ENCODE peak calls at places on chromosomes 11 and 22, in ten cellular contexts. M is midbrain, K is amygdala, O is NCI-H524 treated with DMSO at 0.1 percent for 48 hours, U is HAP-1, S is KG1, Y is HuH-7, E is ELR, A is NCI-H146, J is NCI-H2081. N is an unnamed sample.

GRCh38 chr11:25377466-25377865 is 880.6 kb downstream of the LUZP2 start:
- DNase-seq in U (no peak), S (no peak), A (no peak), Y (no peak), O (no peak), E (no peak), J (no peak), M (no peak), K (no peak), N (no peak)

GRCh38 chr11:6703247-6704063 is 20.3 kb upstream of the MRPL17 start:
- DNase-seq in Y (peak), U (peak), S (peak), M (peak), E (peak), A (peak), J (peak), K (peak), O (no peak), N (peak)

GRCh38 chr11:62182147-62182869 is 7.7 kb upstream of the SCGB1D1 start:
- DNase-seq in Y (no peak), S (no peak), K (no peak), A (no peak), E (no peak), U (no peak), J (no peak), O (no peak), M (no peak), N (no peak)

GRCh38 chr22:19943665-19944026 is 2.0 kb upstream of the TXNRD2 start:
- DNase-seq in M (no peak), A (no peak), O (no peak), J (no peak), E (peak), S (no peak), K (no peak), U (no peak), Y (no peak), N (no peak)

GRCh38 chr11:78672850-78673641 is 98.4 kb upstream of the NARS2 start:
- DNase-seq in U (no peak), A (no peak), K (no peak), Y (no peak), S (no peak), E (no peak), O (no peak), J (no peak), M (no peak), N (no peak)

GRCh38 chr22:24156915-24157782 is 24.1 kb upstream of the SUSD2 start:
- DNase-seq in O (peak), S (peak), U (peak), J (peak), A (peak), Y (peak), M (peak), K (no peak), E (peak), N (peak)

GRCh38 chr11:76807206-76807875 is 24.2 kb downstream of the TSKU start:
- DNase-seq in O (no peak), M (peak), J (peak), A (peak), U (peak), K (peak), S (peak), E (peak), Y (peak), N (peak)

GRCh38 chr22:38419864-38420172 is 35.2 kb downstream of the KCNJ4 start:
- DNase-seq in J (no peak), Y (no peak), K (no peak), E (no peak), U (no peak), A (no peak), O (no peak), S (no peak), M (no peak), N (no peak)

GRCh38 chr22:45671783-45672563 is at the start of gene ATXN10:
- DNase-seq in E (peak), A (peak), Y (peak), J (peak), U (peak), O (peak), K (peak), S (peak), M (peak), N (peak)

GRCh38 chr11:35142481-35143207 is 3.7 kb downstream of the CD44 start:
- DNase-seq in J (no peak), U (no peak), Y (no peak), K (no peak), E (peak), A (no peak), M (no peak), O (no peak), S (no peak), N (no peak)

GRCh38 chr11:69636512-69636866 is 4.5 kb upstream of the CCND1 start:
- DNase-seq in A (peak), J (no peak), M (peak), Y (peak), U (peak), K (no peak), E (peak), O (peak), S (no peak), N (peak)

GRCh38 chr11:64566042-64566914 is 24.7 kb upstream of the SLC22A12 start:
- DNase-seq in K (no peak), S (no peak), U (peak), E (peak), M (peak), Y (peak), O (peak), J (no peak), A (peak), N (peak)

GRCh38 chr22:22810018-22810427 is 77.6 kb upstream of the IGLL5 start:
- DNase-seq in E (peak), K (no peak), A (peak), S (peak), M (peak), J (peak), U (no peak), Y (peak), O (no peak), N (peak)

GRCh38 chr11:116534270-116534975 is 238.4 kb downstream of the BUD13 start:
- DNase-seq in K (no peak), E (no peak), O (no peak), U (no peak), S (no peak), Y (no peak), J (no peak), A (no peak), M (no peak), N (no peak)

GRCh38 chr11:83449338-83449913 is 163.3 kb upstream of the CCDC90B start:
- DNase-seq in S (no peak), J (no peak), U (no peak), M (no peak), E (no peak), Y (no peak), A (no peak), O (no peak), K (no peak), N (no peak)

GRCh38 chr11:30583505-30584280 is 2.5 kb downstream of the MPPED2 start:
- DNase-seq in Y (peak), E (no peak), U (peak), K (no peak), A (no peak), O (no peak), J (no peak), M (no peak), S (no peak), N (no peak)

GRCh38 chr11:112719736-112720525 is 241.3 kb upstream of the NCAM1 start:
- DNase-seq in O (no peak), Y (no peak), K (no peak), M (no peak), S (no peak), U (no peak), E (no peak), A (no peak), J (no peak), N (no peak)

GRCh38 chr11:32385998-32386397 is 49.3 kb downstream of the WT1 start:
- DNase-seq in S (no peak), K (no peak), M (no peak), E (peak), O (no peak), Y (peak), J (no peak), A (no peak), U (peak), N (peak)

GRCh38 chr22:27857441-27857840 is 55.9 kb upstream of the MN1 start:
- DNase-seq in E (no peak), K (no peak), O (no peak), Y (no peak), M (no peak), A (no peak), J (no peak), U (no peak), S (no peak), N (no peak)

GRCh38 chr11:122656073-122656630 is 630 bp downstream of the UBASH3B start:
- DNase-seq in J (peak), M (peak), A (no peak), S (peak), E (peak), Y (peak), U (peak), O (no peak), K (no peak), N (peak)

GRCh38 chr11:117498791-117499190 is 171.1 kb downstream of the CEP164 start:
- DNase-seq in K (no peak), M (no peak), S (no peak), Y (no peak), J (no peak), U (no peak), E (no peak), A (peak), O (no peak), N (no peak)

GRCh38 chr11:36793542-36793926 is 195.5 kb upstream of the RAG2 start:
- DNase-seq in K (no peak), Y (peak), M (no peak), S (no peak), E (peak), U (no peak), O (no peak), J (no peak), A (no peak), N (no peak)

GRCh38 chr11:469684-470667 is 19.9 kb downstream of the PTDSS2 start:
- DNase-seq in J (no peak), M (peak), O (no peak), K (peak), A (no peak), E (peak), S (no peak), Y (peak), U (no peak), N (no peak)

GRCh38 chr11:1830500-1831223 is 4.1 kb upstream of the SYT8 start:
- DNase-seq in Y (peak), A (peak), J (no peak), M (no peak), E (no peak), S (no peak), K (no peak), U (no peak), O (no peak), N (no peak)

GRCh38 chr11:64659417-64660144 is 63.4 kb downstream of the NRXN2 start:
- DNase-seq in Y (no peak), E (peak), S (no peak), K (no peak), J (no peak), A (no peak), O (no peak), U (no peak), M (peak), N (peak)

GRCh38 chr11:73322111-73322985 is 14.3 kb downstream of the ARHGEF17 start:
- DNase-seq in M (no peak), S (peak), O (no peak), U (no peak), E (peak), K (no peak), J (no peak), A (no peak), Y (no peak), N (peak)

GRCh38 chr11:65779669-65779918 is 1.2 kb downstream of the AP5B1 start:
- DNase-seq in A (no peak), E (no peak), J (no peak), O (no peak), K (no peak), Y (no peak), U (no peak), M (no peak), S (no peak), N (no peak)

GRCh38 chr11:78798567-78799170 is 224.0 kb upstream of the NARS2 start:
- DNase-seq in M (peak), J (peak), O (peak), K (no peak), A (peak), U (peak), S (peak), E (peak), Y (peak), N (peak)

GRCh38 chr11:75024764-75025211 is 36.1 kb downstream of the NEU3 start:
- DNase-seq in S (no peak), U (no peak), A (no peak), M (no peak), Y (no peak), J (no peak), O (no peak), E (no peak), K (no peak), N (no peak)

GRCh38 chr11:1570001-1570453 is 2.0 kb downstream of the DUSP8 start:
- DNase-seq in E (no peak), Y (no peak), U (no peak), S (no peak), A (no peak), J (no peak), K (no peak), M (no peak), O (no peak), N (no peak)

GRCh38 chr11:69253028-69253427 is 40.9 kb upstream of the MYEOV start:
- DNase-seq in E (peak), S (no peak), U (no peak), O (no peak), K (no peak), A (no peak), Y (no peak), J (no peak), M (no peak), N (peak)

GRCh38 chr11:113977071-113977490 is 2.2 kb downstream of the HTR3A start:
- DNase-seq in S (no peak), K (no peak), U (no peak), E (no peak), Y (no peak), J (no peak), M (no peak), A (no peak), O (no peak), N (no peak)

GRCh38 chr11:6812391-6813005 is 13.0 kb upstream of the OR6A2 start:
- DNase-seq in U (peak), O (no peak), E (peak), M (peak), S (peak), K (no peak), J (peak), Y (peak), A (peak), N (peak)

GRCh38 chr11:121104223-121104831 is 3.3 kb downstream of the TECTA start:
- DNase-seq in U (no peak), O (no peak), E (peak), S (no peak), Y (no peak), J (no peak), A (no peak), K (no peak), M (peak), N (no peak)